ENCODE peak calls at places on chromosomes 5 and 9, in four cellular contexts. F, S, V and Z are unnamed samples.

GRCh38 chr5:10671041-10672008 is 89.7 kb downstream of the DAP start:
- DNase-seq in V (no peak), F (no peak), S (no peak), Z (no peak)

GRCh38 chr5:172640822-172641358 is at the start of gene NEURL1B:
- DNase-seq in F (peak), S (peak), V (peak), Z (peak)

GRCh38 chr9:72680593-72681317 is 159.3 kb downstream of the TMC1 start:
- DNase-seq in S (no peak), V (peak), F (no peak), Z (no peak)

GRCh38 chr5:505946-506555 is 18.2 kb downstream of the SLC9A3 start:
- DNase-seq in F (peak), S (no peak), V (peak), Z (no peak)

GRCh38 chr5:115069087-115069968 is 100.4 kb downstream of the TRIM36 start:
- DNase-seq in F (no peak), S (no peak), V (peak), Z (peak)

GRCh38 chr5:41414598-41414997 is 95.8 kb downstream of the PLCXD3 start:
- DNase-seq in V (no peak), F (no peak), S (no peak), Z (peak)

GRCh38 chr5:74122175-74122574 is 496.2 kb downstream of the ARHGEF28 start:
- DNase-seq in F (no peak), V (no peak), S (no peak), Z (no peak)

GRCh38 chr9:974993-975739 is 1.3 kb upstream of the DMRT3 start:
- DNase-seq in V (no peak), S (no peak), F (no peak), Z (no peak)

GRCh38 chr5:159786901-159787691 is 129.2 kb upstream of the ADRA1B start:
- DNase-seq in V (no peak), F (no peak), S (no peak), Z (no peak)

GRCh38 chr5:40223884-40224402 is 455.8 kb upstream of the PTGER4 start:
- DNase-seq in V (no peak), F (no peak), S (peak), Z (peak)

GRCh38 chr5:2130361-2130760 is 247.6 kb upstream of the IRX4 start:
- DNase-seq in V (no peak), F (no peak), S (no peak), Z (no peak)

GRCh38 chr9:131608469-131609115 is 63.3 kb downstream of the PRRT1B start:
- DNase-seq in S (no peak), F (no peak), V (no peak), Z (peak)

GRCh38 chr5:39260095-39260494 is 40.7 kb upstream of the FYB1 start:
- DNase-seq in F (no peak), S (no peak), V (no peak), Z (no peak)

GRCh38 chr5:55578771-55579170 is 44.0 kb upstream of the PLPP1 start:
- DNase-seq in F (no peak), V (no peak), S (no peak), Z (no peak)

GRCh38 chr5:90037646-90038045 is 371.9 kb downstream of the CETN3 start:
- DNase-seq in F (no peak), V (no peak), S (no peak), Z (no peak)

GRCh38 chr5:17235736-17236330 is 18.4 kb downstream of the BASP1 start:
- DNase-seq in V (no peak), F (no peak), S (no peak), Z (peak)

GRCh38 chr5:7714697-7715096 is 136.2 kb downstream of the CFAP90 start:
- DNase-seq in V (no peak), F (no peak), S (no peak), Z (no peak)

GRCh38 chr5:16812448-16812847 is 123.6 kb downstream of the MYO10 start:
- DNase-seq in V (no peak), S (no peak), F (no peak), Z (no peak)

GRCh38 chr5:15693933-15694332 is 194.0 kb downstream of the FBXL7 start:
- DNase-seq in S (no peak), F (no peak), V (no peak), Z (no peak)

GRCh38 chr5:139658501-139658927 is 10.4 kb downstream of the CXXC5 start:
- DNase-seq in V (no peak), F (no peak), S (no peak), Z (no peak)

GRCh38 chr5:127885176-127885575 is 182.0 kb downstream of the CCDC192 start:
- DNase-seq in S (no peak), V (no peak), F (peak), Z (no peak)

GRCh38 chr5:135601466-135601865 is 22.7 kb upstream of the CXCL14 start:
- DNase-seq in V (no peak), S (no peak), F (no peak), Z (no peak)

GRCh38 chr5:143062379-143062778 is 292.2 kb downstream of the ARHGAP26 start:
- DNase-seq in S (no peak), V (no peak), F (no peak), Z (no peak)

GRCh38 chr5:68942169-68942568 is 151.6 kb upstream of the SLC30A5 start:
- DNase-seq in V (no peak), S (no peak), F (no peak), Z (no peak)

GRCh38 chr5:64506567-64507321 is 929 bp downstream of the RGS7BP start:
- DNase-seq in V (no peak), F (no peak), S (no peak), Z (no peak)

GRCh38 chr5:73859696-73860095 is 233.7 kb downstream of the ARHGEF28 start:
- DNase-seq in F (no peak), S (no peak), V (no peak), Z (no peak)

GRCh38 chr9:87375397-87376073 is 122.1 kb upstream of the DAPK1 start:
- DNase-seq in V (no peak), S (no peak), F (no peak), Z (no peak)

GRCh38 chr5:17412760-17413671 is 85.0 kb upstream of the TAF11L2 start:
- DNase-seq in F (no peak), V (no peak), S (no peak), Z (peak)

GRCh38 chr5:12460493-12461261 is 556.4 kb upstream of the CTNND2 start:
- DNase-seq in S (no peak), V (peak), F (no peak), Z (peak)

GRCh38 chr5:172678902-172679301 is 37.8 kb downstream of the NEURL1B start:
- DNase-seq in V (peak), S (no peak), F (peak), Z (no peak)

GRCh38 chr5:172114875-172115422 is 73.1 kb downstream of the STK10 start:
- DNase-seq in S (peak), F (no peak), V (no peak), Z (no peak)

GRCh38 chr9:106684940-106685695 is 177.8 kb upstream of the ZNF462 start:
- DNase-seq in V (no peak), S (no peak), F (no peak), Z (no peak)